ENCODE peak calls at places on chromosomes 7 and 10, in ten cellular contexts. X is stomach, M is thoracic aorta, W is A673, E is uterus, L is A549, C is GM23338, I is spleen, Q is ovary, J is fibroblast of lung. V is an unnamed sample.

GRCh38 chr7:159227433-159227832 is 82.8 kb upstream of the VIPR2 start:
- DNase-seq in X (no peak), M (no peak), W (no peak), E (no peak), L (no peak), C (no peak), I (no peak), Q (no peak), J (no peak), V (no peak)

GRCh38 chr7:90621892-90622182 is 25.7 kb downstream of the CDK14 start:
- DNase-seq in X (no peak), M (no peak), W (peak; percentile 94), E (no peak), L (no peak), C (peak; percentile 57), I (no peak), Q (no peak), J (no peak), V (no peak)

GRCh38 chr7:111788426-111788825 is 226.1 kb upstream of the IMMP2L start:
- DNase-seq in X (no peak), M (no peak), W (peak; percentile 17), E (no peak), L (no peak), C (peak; percentile 9), I (no peak), Q (no peak), J (peak; percentile 20), V (no peak)

GRCh38 chr10:119737827-119738226 is 12.0 kb downstream of the INPP5F start:
- DNase-seq in X (no peak), M (no peak), W (peak; percentile 95), E (no peak), L (peak; percentile 81), C (peak; percentile 47), I (no peak), Q (no peak), J (peak; percentile 88), V (no peak)

GRCh38 chr7:15042285-15042684 is 139.7 kb upstream of the DGKB start:
- DNase-seq in X (no peak), M (no peak), W (no peak), E (no peak), L (no peak), C (no peak), I (no peak), Q (no peak), J (no peak), V (no peak)

GRCh38 chr7:92695308-92696261 is 105.4 kb upstream of the FAM133B start:
- DNase-seq in X (peak; percentile 87), M (no peak), W (peak; percentile 93), E (peak; percentile 17), L (peak; percentile 81), C (peak; percentile 82), I (no peak), Q (peak; percentile 60), J (peak; percentile 94), V (no peak)

GRCh38 chr7:27361522-27361921 is 118.9 kb downstream of the EVX1 start:
- DNase-seq in X (no peak), M (no peak), W (no peak), E (no peak), L (no peak), C (no peak), I (no peak), Q (peak; percentile 39), J (no peak), V (no peak)

GRCh38 chr10:17657116-17657500 is 13.2 kb downstream of the STAM start:
- DNase-seq in X (no peak), M (no peak), W (no peak), E (no peak), L (no peak), C (no peak), I (no peak), Q (no peak), J (no peak), V (no peak)

DNA sequence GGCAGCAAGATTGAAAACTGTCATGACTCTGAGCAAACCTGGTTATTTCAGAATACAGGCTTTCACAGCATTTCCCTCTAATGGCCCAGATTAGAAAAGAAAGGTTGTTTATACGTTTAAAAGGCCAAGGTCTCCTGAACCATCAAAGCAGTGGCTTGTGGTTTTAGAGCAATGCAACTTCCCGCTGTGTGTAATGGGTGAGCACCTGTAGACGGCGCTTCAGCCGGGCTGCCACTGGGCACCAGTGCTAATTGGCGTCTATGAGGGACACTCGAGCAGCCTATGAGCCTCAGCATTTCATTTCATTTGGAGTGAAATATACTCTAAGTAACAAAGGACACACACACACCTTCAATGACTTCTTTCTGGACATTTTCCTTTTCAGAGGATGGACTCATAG is 671.0 kb upstream of the FZD8 start:
- DNase-seq in X (no peak), M (no peak), W (no peak), E (no peak), L (no peak), C (no peak), I (no peak), Q (no peak), J (no peak), V (no peak)
- TF ChIP-seq CTCF in X (no peak), M (no peak), W (no peak), E (no peak), L (no peak), C (no peak), I (no peak), Q (no peak), J (no peak), V (no peak)

GRCh38 chr10:50397312-50398140 is 146.2 kb upstream of the ASAH2 start:
- DNase-seq in X (no peak), M (no peak), W (no peak), E (no peak), L (no peak), C (no peak), I (no peak), Q (no peak), J (no peak), V (no peak)

GRCh38 chr10:50395279-50395678 is 144.0 kb upstream of the ASAH2 start:
- DNase-seq in X (no peak), M (no peak), W (peak; percentile 17), E (no peak), L (peak; percentile 50), C (no peak), I (no peak), Q (no peak), J (peak; percentile 72), V (no peak)

GRCh38 chr10:50398383-50398782 is 147.1 kb upstream of the ASAH2 start:
- DNase-seq in X (no peak), M (no peak), W (no peak), E (no peak), L (no peak), C (no peak), I (no peak), Q (no peak), J (peak; percentile 73), V (no peak)

GRCh38 chr10:50394832-50395231 is 143.5 kb upstream of the ASAH2 start:
- DNase-seq in X (no peak), M (no peak), W (peak; percentile 35), E (no peak), L (no peak), C (no peak), I (no peak), Q (no peak), J (no peak), V (no peak)

DNA sequence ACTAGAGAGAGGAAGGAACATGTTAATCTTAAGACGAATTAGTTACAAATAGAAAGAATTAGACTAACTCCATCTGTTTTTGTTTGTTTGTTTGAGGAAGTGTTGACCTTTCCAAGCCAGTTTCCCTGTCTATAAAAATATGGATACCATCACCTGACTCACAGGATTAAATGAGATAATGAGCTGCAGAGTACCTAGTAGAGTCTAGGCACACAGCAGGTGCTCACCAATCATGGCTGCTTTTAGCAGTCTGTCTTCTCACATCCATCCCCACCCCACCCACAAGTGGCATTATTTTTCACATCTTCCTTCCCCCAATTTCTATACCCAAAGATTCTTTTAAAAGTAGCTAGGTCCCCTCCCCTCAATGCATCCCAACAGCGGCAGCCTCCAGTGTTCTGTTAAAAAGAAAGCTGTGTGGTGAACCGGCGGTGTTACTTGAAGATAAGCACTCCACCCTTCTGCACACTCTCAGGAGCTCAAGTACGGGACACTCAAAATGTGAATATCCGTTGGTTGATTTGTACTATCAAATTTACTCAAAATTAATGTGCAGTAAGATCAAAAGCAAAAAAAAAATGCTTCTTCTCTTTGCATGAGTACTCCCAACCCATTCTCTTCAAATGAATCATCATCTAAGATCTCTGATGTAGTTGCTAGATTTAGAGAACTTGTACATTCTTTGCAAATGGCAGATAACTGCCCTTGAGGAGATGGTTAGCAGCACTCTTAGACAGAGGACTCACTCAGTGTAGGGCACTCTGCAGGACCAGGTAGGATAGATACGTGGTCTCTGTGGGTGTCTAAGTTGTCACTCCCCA is 145.4 kb upstream of the ASAH2 start:
- DNase-seq in X (no peak), M (no peak), W (no peak), E (no peak), L (no peak), C (no peak), I (no peak), Q (no peak), J (peak; percentile 46), V (no peak)
- H3K4me3 ChIP-seq in X (no peak overlapping the region), M (no peak overlapping the region), W (no peak overlapping the region), E (no peak overlapping the region), L (no peak overlapping the region), C (no peak overlapping the region), I (no peak overlapping the region), Q (no peak overlapping the region), J (no peak overlapping the region), V (no peak overlapping the region)

GRCh38 chr7:29328811-29329210 is 134.2 kb downstream of the CHN2 start:
- DNase-seq in X (no peak), M (no peak), W (peak; percentile 21), E (no peak), L (no peak), C (no peak), I (no peak), Q (no peak), J (peak; percentile 31), V (no peak)
- H3K4me1 ChIP-seq in X (peaks cover 19% of the 10 kb centered on the region), M (peaks cover 14% of the 10 kb centered on the region), W (peaks cover 77% of the 10 kb centered on the region), E (no peaks in the 10 kb centered on the region), L (no peaks in the 10 kb centered on the region), C (peaks cover 8% of the 10 kb centered on the region), I (peaks cover 11% of the 10 kb centered on the region), Q (peaks cover 5% of the 10 kb centered on the region), J (no peaks in the 10 kb centered on the region), V (peaks cover 28% of the 10 kb centered on the region)

DNA sequence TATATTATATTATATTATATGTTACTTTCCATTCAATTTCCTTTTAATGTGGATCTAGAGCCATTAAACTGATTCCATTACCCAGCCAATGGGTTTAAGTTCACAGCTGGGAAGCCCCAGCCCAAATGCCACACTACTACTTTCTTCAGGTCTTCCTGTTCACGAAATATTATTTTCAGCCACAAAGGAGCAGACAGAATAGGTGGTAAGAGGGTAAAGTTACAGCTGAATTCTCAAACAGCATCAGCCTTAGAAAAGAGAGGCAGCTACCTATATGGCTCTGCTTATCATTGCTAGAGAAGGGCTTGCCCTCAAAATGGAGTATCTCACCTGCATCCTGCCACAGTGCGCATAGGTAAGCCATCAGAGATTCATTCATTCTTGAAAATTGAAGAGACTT is 128.3 kb downstream of the ITGA8 start:
- DNase-seq in X (no peak), M (no peak), W (no peak), E (no peak), L (no peak), C (no peak), I (no peak), Q (no peak), J (no peak), V (no peak)
- TF ChIP-seq CTCF in X (no peak), M (no peak), W (no peak), E (no peak), L (no peak), C (no peak), I (no peak), Q (no peak), J (no peak), V (no peak)

GRCh38 chr7:46007990-46008643 is 87.0 kb upstream of the IGFBP3 start:
- DNase-seq in X (no peak), M (no peak), W (no peak), E (peak; percentile 62), L (peak; percentile 45), C (no peak), I (no peak), Q (no peak), J (no peak), V (no peak)
- H3K4me3 ChIP-seq in X (no peak overlapping the region), M (no peak overlapping the region), W (no peak overlapping the region), E (no peak overlapping the region), L (no peak overlapping the region), C (no peak overlapping the region), I (no peak overlapping the region), Q (no peak overlapping the region), J (no peak overlapping the region), V (no peak overlapping the region)

V was measured in esophagus squamous epithelium.